ENCODE peak calls at places on chromosome 5, in five cellular contexts. G, Z, L, F and M are unnamed samples.

GRCh38 chr5:168357881-168358280 is 66.4 kb downstream of the WWC1 start:
- DNase-seq in G (no peak), Z (no peak), L (no peak), F (no peak), M (no peak)

GRCh38 chr5:136104311-136104975 is 28.2 kb upstream of the SMAD5 start:
- DNase-seq in G (no peak), Z (no peak), L (no peak), F (no peak), M (peak; percentile 30)

GRCh38 chr5:179269781-179270543 is 75.3 kb downstream of the ADAMTS2 start:
- DNase-seq in G (no peak), Z (no peak), L (peak; percentile 78), F (peak; percentile 20), M (no peak)

GRCh38 chr5:135498662-135498995 is 37.1 kb downstream of the NEUROG1 start:
- DNase-seq in G (no peak), Z (no peak), L (no peak), F (no peak), M (no peak)

GRCh38 chr5:133682496-133682895 is 70.2 kb upstream of the FSTL4 start:
- DNase-seq in G (no peak), Z (no peak), L (no peak), F (no peak), M (no peak)

GRCh38 chr5:72584466-72584865 is 77.3 kb upstream of the ZNF366 start:
- DNase-seq in G (no peak), Z (no peak), L (peak; percentile 58), F (no peak), M (no peak)

GRCh38 chr5:51977014-51977413 is 593.8 kb downstream of the ISL1 start:
- DNase-seq in G (no peak), Z (no peak), L (no peak), F (no peak), M (no peak)

GRCh38 chr5:150497989-150498317 is 10.0 kb upstream of the NDST1 start:
- DNase-seq in G (no peak), Z (no peak), L (no peak), F (no peak), M (no peak)

GRCh38 chr5:8829322-8830029 is 716.4 kb downstream of the SEMA5A start:
- DNase-seq in G (no peak), Z (peak; percentile 5), L (peak; percentile 95), F (no peak), M (no peak)